ENCODE peak calls at places on chromosomes 1 and 21, in seven cellular contexts. M, O, I, N, Z, B and K are unnamed samples.

GRCh38 chr1:29444081-29444715 is 207.9 kb downstream of the PTPRU start:
- DNase-seq in M (no peak), O (no peak), I (no peak), N (no peak), Z (no peak), B (no peak), K (no peak)

GRCh38 chr1:100874433-100874832 is 20.2 kb downstream of the EXTL2 start:
- DNase-seq in M (no peak), O (no peak), I (no peak), N (no peak), Z (no peak), B (no peak), K (no peak)

GRCh38 chr1:7810395-7810794 is 26.3 kb downstream of the PER3 start:
- DNase-seq in M (no peak), O (no peak), I (no peak), N (peak; percentile 96), Z (no peak), B (no peak), K (peak; percentile 36)

GRCh38 chr1:119367332-119368124 is 1.1 kb upstream of the HAO2 start:
- DNase-seq in M (peak; percentile 41), O (no peak), I (no peak), N (peak; percentile 80), Z (no peak), B (no peak), K (no peak)

GRCh38 chr1:175731581-175731980 is 11.8 kb downstream of the TNR start:
- DNase-seq in M (no peak), O (no peak), I (no peak), N (no peak), Z (no peak), B (no peak), K (no peak)

GRCh38 chr1:224851210-224851849 is 78.1 kb upstream of the DNAH14 start:
- DNase-seq in M (peak; percentile 74), O (peak; percentile 47), I (peak; percentile 61), N (peak; percentile 82), Z (no peak), B (peak; percentile 14), K (peak; percentile 65)

GRCh38 chr21:42147386-42148020 is 71.4 kb upstream of the ABCG1 start:
- DNase-seq in M (no peak), O (no peak), I (no peak), N (no peak), Z (no peak), B (no peak), K (no peak)

GRCh38 chr1:28437260-28437923 is 67.9 kb downstream of the PHACTR4 start:
- DNase-seq in M (no peak), O (peak; percentile 40), I (no peak), N (peak; percentile 86), Z (no peak), B (no peak), K (no peak)

GRCh38 chr1:37038079-37038702 is 3.9 kb upstream of the GRIK3 start:
- DNase-seq in M (peak; percentile 2), O (no peak), I (no peak), N (peak; percentile 18), Z (no peak), B (peak; percentile 34), K (no peak)

GRCh38 chr21:33403786-33404571 is 766 bp downstream of the IFNGR2 start:
- DNase-seq in M (peak; percentile 74), O (peak; percentile 65), I (peak; percentile 33), N (peak; percentile 86), Z (no peak), B (no peak), K (peak; percentile 40)

GRCh38 chr1:117365350-117366280 is 1.6 kb upstream of the MAN1A2 start:
- DNase-seq in M (no peak), O (no peak), I (no peak), N (peak; percentile 57), Z (no peak), B (no peak), K (no peak)